ENCODE peak calls at places on chromosomes 13 and 19, in ten cellular contexts. R is AG04450, W is suprapubic skin, S is right lobe of liver, Q is fibroblast of mammary gland, I is left ventricle myocardium inferior, L is PC-3, E is tibial nerve, J is fibroblast of the aortic adventitia, P is GM12865. Z is an unnamed sample.

GRCh38 chr19:3604227-3604986 is 2.3 kb downstream of the TBXA2R start:
- DNase-seq in R (no peak), W (peak; percentile 60), I (no peak), Q (no peak), E (no peak), L (no peak), J (no peak), P (no peak), S (no peak), Z (no peak)

GRCh38 chr19:19568802-19569756 is 31.0 kb downstream of the CILP2 start:
- DNase-seq in S (no peak), J (peak; percentile 38), I (no peak), W (no peak), E (no peak), Q (peak; percentile 62), L (peak; percentile 46), P (no peak), R (no peak), Z (no peak)

GRCh38 chr13:104571161-104571889 is 1505.1 kb upstream of the SLC10A2 start:
- DNase-seq in I (no peak), E (peak; percentile 85), P (peak; percentile 25), R (peak; percentile 41), W (peak; percentile 80), Q (peak; percentile 75), J (peak; percentile 56), S (no peak), L (peak; percentile 90), Z (no peak)

GRCh38 chr19:23986623-23987022 is 71.9 kb downstream of the ZNF726 start:
- DNase-seq in L (no peak), W (no peak), P (no peak), J (no peak), R (no peak), Q (no peak), S (peak; percentile 68), I (no peak), E (no peak), Z (no peak)

GRCh38 chr19:16316506-16316882 is 8.1 kb upstream of the KLF2 start:
- DNase-seq in R (no peak), S (no peak), I (no peak), L (no peak), Q (no peak), E (no peak), J (no peak), W (no peak), P (no peak), Z (no peak)

GRCh38 chr13:103516009-103516795 is 450.0 kb upstream of the SLC10A2 start:
- DNase-seq in Q (no peak), R (no peak), S (no peak), E (no peak), P (no peak), W (no peak), I (no peak), J (no peak), L (no peak), Z (no peak)

GRCh38 chr19:31349160-31349881 is at the start of gene TSHZ3:
- DNase-seq in E (peak; percentile 70), L (peak; percentile 10), Q (peak; percentile 91), I (peak; percentile 86), J (peak; percentile 88), R (no peak), S (peak; percentile 69), W (peak; percentile 87), P (no peak), Z (peak; percentile 96)

GRCh38 chr13:113977976-113978375 is 4.1 kb upstream of the C13orf46 start:
- DNase-seq in W (peak; percentile 59), L (no peak), Q (no peak), E (no peak), J (no peak), I (no peak), P (no peak), R (no peak), S (peak; percentile 22), Z (peak; percentile 39)

GRCh38 chr13:35818577-35819165 is 312.5 kb downstream of the DCLK1 start:
- DNase-seq in P (peak; percentile 35), S (no peak), L (peak; percentile 44), W (no peak), E (no peak), Q (peak; percentile 70), J (peak; percentile 74), R (no peak), I (no peak), Z (no peak)

GRCh38 chr19:10256551-10256950 is 4.5 kb downstream of the MRPL4 start:
- DNase-seq in S (no peak), L (no peak), W (no peak), P (no peak), J (no peak), R (no peak), I (no peak), Q (no peak), E (no peak), Z (peak; percentile 73)

GRCh38 chr19:10254244-10254643 is 2.2 kb downstream of the MRPL4 start:
- DNase-seq in P (no peak), I (no peak), W (no peak), Q (no peak), J (no peak), L (no peak), S (no peak), R (no peak), E (no peak), Z (no peak)

GRCh38 chr19:10255358-10255757 is 3.3 kb downstream of the MRPL4 start:
- DNase-seq in W (no peak), J (no peak), Q (no peak), S (no peak), L (no peak), I (no peak), R (no peak), E (no peak), P (no peak), Z (no peak)

GRCh38 chr19:10251792-10252694 is at the start of gene MRPL4:
- DNase-seq in J (peak; percentile 99), L (peak; percentile 100), P (peak; percentile 98), W (peak; percentile 98), R (peak; percentile 95), I (peak; percentile 95), E (peak; percentile 96), S (peak; percentile 98), Q (peak; percentile 99), Z (peak; percentile 98)

GRCh38 chr19:10252707-10253106 is 693 bp downstream of the MRPL4 start:
- DNase-seq in J (no peak), I (no peak), R (no peak), Q (no peak), W (no peak), S (no peak), P (no peak), L (no peak), E (no peak), Z (no peak)
- H3K4me3 ChIP-seq in J (peak overlapping the region; percentile 81), I (peak overlapping the region; percentile 95), R (peak overlapping the region; percentile 99), Q (peak overlapping the region; percentile 98), W (peak overlapping the region; percentile 59), S (peak overlapping the region; percentile 99), P (peak overlapping the region; percentile 83), L (peak overlapping the region; percentile 97), E (peak overlapping the region; percentile 95), Z (peak overlapping the region; percentile 97)

DNA sequence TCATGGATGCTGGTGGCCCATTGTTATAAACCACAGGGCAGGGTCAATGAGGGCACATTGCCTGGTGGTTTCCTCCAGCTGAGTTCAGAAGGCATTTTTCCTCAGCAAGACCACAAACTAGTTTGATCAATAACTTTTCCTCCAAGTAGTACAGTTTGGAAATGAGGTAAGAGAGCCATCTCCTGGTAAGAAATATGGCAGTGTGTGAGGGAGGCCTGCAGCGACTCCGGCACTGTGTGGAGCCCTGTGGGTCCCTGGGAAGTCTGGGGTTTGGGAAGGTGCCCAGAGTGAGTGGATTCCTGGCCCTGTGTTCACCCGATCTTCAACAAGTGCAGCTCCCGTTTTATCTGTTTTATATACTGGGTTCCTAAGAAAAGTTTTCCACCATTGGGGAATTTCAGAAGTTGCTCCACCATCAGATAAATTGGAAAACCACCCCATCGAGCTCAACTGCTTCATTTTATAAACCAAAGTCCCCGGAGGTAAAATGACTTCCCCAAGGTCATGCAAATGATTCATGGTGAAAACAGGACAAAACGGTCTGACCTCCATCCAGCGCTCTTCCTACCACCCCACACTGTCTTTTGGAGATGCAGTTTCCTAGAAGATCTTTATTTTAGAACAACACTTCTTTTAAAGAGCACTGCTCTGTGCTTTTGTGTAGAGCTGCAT is 148.4 kb downstream of the KATNAL1 start:
- DNase-seq in W (no peak), R (peak; percentile 33), J (peak; percentile 91), Q (peak; percentile 91), E (peak; percentile 64), S (no peak), I (no peak), P (peak; percentile 40), L (peak; percentile 35), Z (no peak)
- H3K4me3 ChIP-seq in W (no peak overlapping the region), R (no peak overlapping the region), J (no peak overlapping the region), Q (no peak overlapping the region), E (no peak overlapping the region), S (no peak overlapping the region), I (no peak overlapping the region), P (no peak overlapping the region), L (no peak overlapping the region), Z (no peak overlapping the region)

GRCh38 chr13:27035892-27036235 is 135.7 kb downstream of the USP12 start:
- DNase-seq in J (no peak), R (no peak), P (no peak), L (peak; percentile 76), E (no peak), W (no peak), S (no peak), Q (peak; percentile 48), I (no peak), Z (no peak)

GRCh38 chr13:27037171-27037570 is 134.4 kb downstream of the USP12 start:
- DNase-seq in Q (no peak), I (no peak), E (no peak), W (no peak), P (no peak), S (no peak), J (no peak), L (no peak), R (no peak), Z (no peak)

GRCh38 chr13:27036236-27036981 is 135.2 kb downstream of the USP12 start:
- DNase-seq in L (peak; percentile 72), S (no peak), I (no peak), Q (no peak), P (no peak), J (peak; percentile 76), R (no peak), E (no peak), W (no peak), Z (no peak)

GRCh38 chr13:27037571-27037970 is 134.0 kb downstream of the USP12 start:
- DNase-seq in I (no peak), R (no peak), L (no peak), J (no peak), E (no peak), Q (no peak), P (no peak), W (no peak), S (no peak), Z (no peak)

GRCh38 chr13:27034678-27035111 is 136.9 kb downstream of the USP12 start:
- DNase-seq in J (no peak), L (no peak), S (no peak), I (no peak), E (no peak), Q (no peak), W (no peak), P (no peak), R (no peak), Z (no peak)
- H3K4me3 ChIP-seq in J (no peak overlapping the region), L (no peak overlapping the region), S (peak overlapping the region; percentile 32), I (peak overlapping the region; percentile 48), E (no peak overlapping the region), Q (no peak overlapping the region), W (no peak overlapping the region), P (no peak overlapping the region), R (peak overlapping the region; percentile 18), Z (peak overlapping the region; percentile 40)

DNA sequence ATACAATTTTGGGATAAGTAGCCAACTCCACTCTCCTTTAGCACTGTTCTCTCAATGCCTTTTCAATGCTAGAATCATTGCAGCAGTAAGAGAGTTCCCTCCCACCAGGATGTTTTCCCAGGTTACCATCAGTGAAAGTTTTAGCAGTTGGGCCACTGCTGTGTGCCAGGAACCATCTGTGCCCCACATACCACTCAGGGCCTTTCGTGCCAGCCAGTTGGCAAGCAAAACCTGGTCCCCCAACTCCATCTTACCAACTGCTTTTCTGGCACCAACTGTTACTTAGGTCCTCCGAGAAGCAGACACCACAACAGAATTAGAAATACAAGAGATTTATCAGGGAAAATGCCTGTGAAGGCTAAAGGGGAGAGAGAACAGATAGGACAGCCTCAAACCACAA is 533.4 kb upstream of the NBEA start:
- DNase-seq in R (no peak), L (no peak), S (no peak), E (no peak), I (no peak), W (no peak), Q (no peak), P (no peak), J (no peak), Z (no peak)
- H3K4me3 ChIP-seq in R (no peak overlapping the region), L (no peak overlapping the region), S (no peak overlapping the region), E (no peak overlapping the region), I (no peak overlapping the region), W (no peak overlapping the region), Q (no peak overlapping the region), P (no peak overlapping the region), J (no peak overlapping the region), Z (no peak overlapping the region)

Z was measured in kidney.